ENCODE peak calls at places on chromosomes 7 and 10, in five cellular contexts. One of them, this sample, is unnamed.

GRCh38 chr7:48636391-48637015 is 287.8 kb upstream of the CDC14C start:
- DNase-seq in stomach: no peak
- DNase-seq in right cardiac atrium: peak; percentile 12
- DNase-seq in BE2C: no peak
- DNase-seq in adrenal gland: no peak
- DNase-seq in this sample: no peak

GRCh38 chr10:72076756-72077155 is 11.6 kb downstream of the SPOCK2 start:
- DNase-seq in stomach: no peak
- DNase-seq in right cardiac atrium: no peak
- DNase-seq in BE2C: no peak
- DNase-seq in adrenal gland: no peak
- DNase-seq in this sample: no peak

GRCh38 chr10:4851176-4851575 is 25.2 kb downstream of the AKR1E2 start:
- DNase-seq in stomach: no peak
- DNase-seq in right cardiac atrium: no peak
- DNase-seq in BE2C: no peak
- DNase-seq in adrenal gland: no peak
- DNase-seq in this sample: no peak

GRCh38 chr7:27242580-27243339 is at the start of gene EVX1:
- DNase-seq in stomach: no peak
- DNase-seq in right cardiac atrium: no peak
- DNase-seq in BE2C: no peak
- DNase-seq in adrenal gland: no peak
- DNase-seq in this sample: no peak

GRCh38 chr7:45150199-45150598 is 7.4 kb upstream of the RAMP3 start:
- DNase-seq in stomach: no peak
- DNase-seq in right cardiac atrium: no peak
- DNase-seq in BE2C: no peak
- DNase-seq in adrenal gland: peak; percentile 3
- DNase-seq in this sample: peak; percentile 27

GRCh38 chr7:153087498-153087897 is 327.9 kb downstream of the ACTR3B start:
- DNase-seq in stomach: no peak
- DNase-seq in right cardiac atrium: no peak
- DNase-seq in BE2C: peak; percentile 33
- DNase-seq in adrenal gland: no peak
- DNase-seq in this sample: no peak

GRCh38 chr7:20598479-20599419 is 16.7 kb upstream of the ABCB5 start:
- DNase-seq in stomach: no peak
- DNase-seq in right cardiac atrium: peak; percentile 21
- DNase-seq in BE2C: no peak
- DNase-seq in adrenal gland: no peak
- DNase-seq in this sample: no peak

GRCh38 chr7:16644987-16645592 is 464 bp downstream of the ANKMY2 start:
- DNase-seq in stomach: peak; percentile 27
- DNase-seq in right cardiac atrium: peak; percentile 31
- DNase-seq in BE2C: no peak
- DNase-seq in adrenal gland: peak; percentile 38
- DNase-seq in this sample: peak; percentile 75

GRCh38 chr7:106679153-106679931 is 18.4 kb upstream of the CCDC71L start:
- DNase-seq in stomach: no peak
- DNase-seq in right cardiac atrium: no peak
- DNase-seq in BE2C: no peak
- DNase-seq in adrenal gland: no peak
- DNase-seq in this sample: no peak

GRCh38 chr7:133682364-133683181 is 429.7 kb downstream of the EXOC4 start:
- DNase-seq in stomach: no peak
- DNase-seq in right cardiac atrium: no peak
- DNase-seq in BE2C: no peak
- DNase-seq in adrenal gland: no peak
- DNase-seq in this sample: no peak

GRCh38 chr7:22561356-22561755 is 61.4 kb upstream of the STEAP1B start:
- DNase-seq in stomach: no peak
- DNase-seq in right cardiac atrium: peak; percentile 83
- DNase-seq in BE2C: no peak
- DNase-seq in adrenal gland: peak; percentile 82
- DNase-seq in this sample: peak; percentile 86

GRCh38 chr10:52883996-52884871 is 111.7 kb upstream of the MBL2 start:
- DNase-seq in stomach: peak; percentile 47
- DNase-seq in right cardiac atrium: no peak
- DNase-seq in BE2C: peak; percentile 28
- DNase-seq in adrenal gland: peak; percentile 28
- DNase-seq in this sample: no peak

GRCh38 chr10:70093335-70093944 is 39.2 kb downstream of the AIFM2 start:
- DNase-seq in stomach: no peak
- DNase-seq in right cardiac atrium: no peak
- DNase-seq in BE2C: no peak
- DNase-seq in adrenal gland: no peak
- DNase-seq in this sample: no peak

GRCh38 chr7:114050571-114050970 is 131.8 kb upstream of the PPP1R3A start:
- DNase-seq in stomach: no peak
- DNase-seq in right cardiac atrium: no peak
- DNase-seq in BE2C: no peak
- DNase-seq in adrenal gland: no peak
- DNase-seq in this sample: no peak

GRCh38 chr10:74928742-74929191 is 102.4 kb downstream of the KAT6B start:
- DNase-seq in stomach: no peak
- DNase-seq in right cardiac atrium: no peak
- DNase-seq in BE2C: no peak
- DNase-seq in adrenal gland: no peak
- DNase-seq in this sample: no peak

GRCh38 chr10:32376780-32377179 is 29.8 kb upstream of the EPC1 start:
- DNase-seq in stomach: no peak
- DNase-seq in right cardiac atrium: no peak
- DNase-seq in BE2C: no peak
- DNase-seq in adrenal gland: no peak
- DNase-seq in this sample: no peak

GRCh38 chr10:113094114-113094486 is 144.1 kb downstream of the TCF7L2 start:
- DNase-seq in stomach: no peak
- DNase-seq in right cardiac atrium: no peak
- DNase-seq in BE2C: no peak
- DNase-seq in adrenal gland: no peak
- DNase-seq in this sample: no peak

GRCh38 chr7:100213672-100214071 is 6.1 kb upstream of the PVRIG start:
- DNase-seq in stomach: no peak
- DNase-seq in right cardiac atrium: no peak
- DNase-seq in BE2C: no peak
- DNase-seq in adrenal gland: no peak
- DNase-seq in this sample: no peak

GRCh38 chr7:73700070-73700423 is 16.6 kb downstream of the BUD23 start:
- DNase-seq in stomach: no peak
- DNase-seq in right cardiac atrium: no peak
- DNase-seq in BE2C: no peak
- DNase-seq in adrenal gland: no peak
- DNase-seq in this sample: no peak

GRCh38 chr10:5089869-5090268 is 4.3 kb upstream of the AKR1C3 start:
- DNase-seq in stomach: no peak
- DNase-seq in right cardiac atrium: no peak
- DNase-seq in BE2C: peak; percentile 8
- DNase-seq in adrenal gland: no peak
- DNase-seq in this sample: no peak

GRCh38 chr10:9209105-9209798 is 1154.8 kb downstream of the GATA3 start:
- DNase-seq in stomach: peak; percentile 66
- DNase-seq in right cardiac atrium: peak; percentile 36
- DNase-seq in BE2C: peak; percentile 73
- DNase-seq in adrenal gland: peak; percentile 39
- DNase-seq in this sample: no peak

GRCh38 chr7:130872756-130873448 is 138.9 kb upstream of the KLF14 start:
- DNase-seq in stomach: no peak
- DNase-seq in right cardiac atrium: no peak
- DNase-seq in BE2C: no peak
- DNase-seq in adrenal gland: no peak
- DNase-seq in this sample: no peak

GRCh38 chr7:148142660-148143248 is 447.8 kb upstream of the C7orf33 start:
- DNase-seq in stomach: no peak
- DNase-seq in right cardiac atrium: no peak
- DNase-seq in BE2C: peak; percentile 38
- DNase-seq in adrenal gland: peak; percentile 20
- DNase-seq in this sample: no peak

GRCh38 chr10:80537705-80538480 is at the start of gene SH2D4B:
- DNase-seq in stomach: no peak
- DNase-seq in right cardiac atrium: no peak
- DNase-seq in BE2C: no peak
- DNase-seq in adrenal gland: no peak
- DNase-seq in this sample: no peak

GRCh38 chr7:28358423-28358868 is 53.9 kb upstream of the CREB5 start:
- DNase-seq in stomach: no peak
- DNase-seq in right cardiac atrium: no peak
- DNase-seq in BE2C: no peak
- DNase-seq in adrenal gland: no peak
- DNase-seq in this sample: no peak

GRCh38 chr7:151137076-151137611 is 30.4 kb downstream of the GBX1 start:
- DNase-seq in stomach: no peak
- DNase-seq in right cardiac atrium: no peak
- DNase-seq in BE2C: peak; percentile 37
- DNase-seq in adrenal gland: no peak
- DNase-seq in this sample: peak; percentile 46

GRCh38 chr10:20089884-20090283 is 273.7 kb downstream of the PLXDC2 start:
- DNase-seq in stomach: no peak
- DNase-seq in right cardiac atrium: no peak
- DNase-seq in BE2C: no peak
- DNase-seq in adrenal gland: no peak
- DNase-seq in this sample: no peak

GRCh38 chr10:20084451-20084850 is 268.2 kb downstream of the PLXDC2 start:
- DNase-seq in stomach: no peak
- DNase-seq in right cardiac atrium: no peak
- DNase-seq in BE2C: no peak
- DNase-seq in adrenal gland: no peak
- DNase-seq in this sample: no peak

GRCh38 chr10:20091698-20092097 is 275.5 kb downstream of the PLXDC2 start:
- DNase-seq in stomach: no peak
- DNase-seq in right cardiac atrium: no peak
- DNase-seq in BE2C: no peak
- DNase-seq in adrenal gland: no peak
- DNase-seq in this sample: no peak

GRCh38 chr10:20085115-20085514 is 268.9 kb downstream of the PLXDC2 start:
- DNase-seq in stomach: no peak
- DNase-seq in right cardiac atrium: no peak
- DNase-seq in BE2C: no peak
- DNase-seq in adrenal gland: no peak
- DNase-seq in this sample: no peak

GRCh38 chr10:20088302-20088701 is 272.1 kb downstream of the PLXDC2 start:
- DNase-seq in stomach: no peak
- DNase-seq in right cardiac atrium: no peak
- DNase-seq in BE2C: no peak
- DNase-seq in adrenal gland: no peak
- DNase-seq in this sample: no peak
- H3K4me3 ChIP-seq in stomach: no peak overlapping the region
- H3K4me3 ChIP-seq in right cardiac atrium: no peak overlapping the region
- H3K4me3 ChIP-seq in BE2C: no peak overlapping the region
- H3K4me3 ChIP-seq in adrenal gland: no peak overlapping the region
- H3K4me3 ChIP-seq in this sample: no peak overlapping the region

GRCh38 chr10:89537361-89537760 is 2.0 kb upstream of the SLC16A12 start:
- DNase-seq in stomach: no peak
- DNase-seq in right cardiac atrium: no peak
- DNase-seq in BE2C: no peak
- DNase-seq in adrenal gland: no peak
- DNase-seq in this sample: no peak

GRCh38 chr10:89534826-89535166 is 598 bp downstream of the SLC16A12 start:
- DNase-seq in stomach: no peak
- DNase-seq in right cardiac atrium: no peak
- DNase-seq in BE2C: no peak
- DNase-seq in adrenal gland: no peak
- DNase-seq in this sample: no peak

GRCh38 chr10:89532476-89532875 is 2.9 kb downstream of the SLC16A12 start:
- DNase-seq in stomach: no peak
- DNase-seq in right cardiac atrium: no peak
- DNase-seq in BE2C: no peak
- DNase-seq in adrenal gland: no peak
- DNase-seq in this sample: no peak

GRCh38 chr10:89536013-89536354 is 590 bp upstream of the SLC16A12 start:
- DNase-seq in stomach: no peak
- DNase-seq in right cardiac atrium: no peak
- DNase-seq in BE2C: no peak
- DNase-seq in adrenal gland: no peak
- DNase-seq in this sample: no peak

GRCh38 chr10:89535185-89536012 is at the start of gene SLC16A12:
- DNase-seq in stomach: no peak
- DNase-seq in right cardiac atrium: peak; percentile 25
- DNase-seq in BE2C: peak; percentile 26
- DNase-seq in adrenal gland: no peak
- DNase-seq in this sample: peak; percentile 79
- H3K4me3 ChIP-seq in stomach: peak within 1 kb of the TSS; percentile 52
- H3K4me3 ChIP-seq in right cardiac atrium: peak within 1 kb of the TSS; percentile 72
- H3K4me3 ChIP-seq in BE2C: peak within 1 kb of the TSS; percentile 24
- H3K4me3 ChIP-seq in adrenal gland: no peak within 1 kb of the TSS
- H3K4me3 ChIP-seq in this sample: peak within 1 kb of the TSS; percentile 64

GRCh38 chr10:132518572-132519381 is 18.8 kb upstream of the INPP5A start:
- DNase-seq in stomach: peak; percentile 92
- DNase-seq in right cardiac atrium: peak; percentile 56
- DNase-seq in BE2C: no peak
- DNase-seq in adrenal gland: peak; percentile 87
- DNase-seq in this sample: peak; percentile 93
- H3K4me3 ChIP-seq in stomach: no peak overlapping the region
- H3K4me3 ChIP-seq in right cardiac atrium: no peak overlapping the region
- H3K4me3 ChIP-seq in BE2C: no peak overlapping the region
- H3K4me3 ChIP-seq in adrenal gland: no peak overlapping the region
- H3K4me3 ChIP-seq in this sample: peak overlapping the region; percentile 30

DNA sequence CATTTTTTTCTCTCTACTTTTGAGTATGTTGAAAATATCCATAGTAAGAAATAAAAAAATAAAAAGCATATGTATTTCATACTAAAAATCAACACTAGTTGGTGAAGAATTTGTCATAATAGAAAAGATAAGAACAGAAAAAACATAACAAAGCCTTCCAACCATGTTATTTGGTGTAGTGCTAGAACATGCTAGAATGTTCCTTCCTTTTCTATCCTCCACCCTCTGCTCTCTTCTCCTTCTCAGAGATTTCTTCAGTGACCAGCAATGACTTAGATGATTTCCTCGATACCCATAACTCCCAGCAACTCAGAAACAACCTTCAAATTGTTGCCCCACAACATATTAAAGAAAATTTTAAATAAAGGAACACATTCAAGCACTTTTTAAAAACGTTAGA is 2.6 kb downstream of the ZC3HAV1 start:
- DNase-seq in stomach: no peak
- DNase-seq in right cardiac atrium: no peak
- DNase-seq in BE2C: no peak
- DNase-seq in adrenal gland: no peak
- DNase-seq in this sample: no peak
- H3K4me3 ChIP-seq in stomach: peak overlapping the region; percentile 99
- H3K4me3 ChIP-seq in right cardiac atrium: peak overlapping the region; percentile 50
- H3K4me3 ChIP-seq in BE2C: peak overlapping the region; percentile 95
- H3K4me3 ChIP-seq in adrenal gland: no peak overlapping the region
- H3K4me3 ChIP-seq in this sample: peak overlapping the region; percentile 92

DNA sequence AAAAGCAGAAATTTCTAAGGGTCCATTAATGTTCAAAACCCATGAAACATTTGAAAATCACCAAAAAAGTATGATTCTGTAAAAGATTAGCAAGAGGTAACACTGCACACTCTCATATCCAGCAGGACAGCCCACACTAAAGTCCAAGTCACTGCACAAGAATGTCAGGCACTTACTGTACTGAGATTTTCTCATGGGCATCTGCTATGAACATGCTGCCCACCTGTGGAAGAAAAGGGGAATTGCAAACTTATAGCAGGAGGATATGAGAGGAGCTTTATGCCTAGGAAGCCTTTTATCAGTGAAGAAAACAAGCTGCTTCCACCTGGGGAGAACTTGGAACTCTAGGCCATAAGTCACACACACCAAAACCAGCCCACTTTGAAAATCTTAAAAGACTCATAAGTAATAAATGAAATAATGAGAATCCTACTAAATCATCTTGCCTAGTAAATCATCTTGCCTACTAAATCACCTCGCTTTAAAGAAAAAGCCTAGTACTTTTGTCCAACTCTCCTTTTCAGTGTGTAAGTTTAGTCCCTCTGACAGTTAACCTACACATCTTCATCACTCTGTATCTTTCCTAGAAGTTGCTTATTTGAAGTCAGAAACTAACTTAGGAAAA is 46.1 kb downstream of the ARMH3 start:
- DNase-seq in stomach: peak; percentile 47
- DNase-seq in right cardiac atrium: peak; percentile 31
- DNase-seq in BE2C: peak; percentile 39
- DNase-seq in adrenal gland: peak; percentile 71
- DNase-seq in this sample: no peak
- H3K4me3 ChIP-seq in stomach: no peak overlapping the region
- H3K4me3 ChIP-seq in right cardiac atrium: no peak overlapping the region
- H3K4me3 ChIP-seq in BE2C: no peak overlapping the region
- H3K4me3 ChIP-seq in adrenal gland: no peak overlapping the region
- H3K4me3 ChIP-seq in this sample: no peak overlapping the region